ENCODE peak calls at places on chromosomes 13 and 19, in six cellular contexts. One of them, this sample, is unnamed.

GRCh38 chr13:50124536-50125305 is 109.5 kb downstream of the KCNRG start:
- DNase-seq in H9: peak; percentile 69
- DNase-seq in trophoblast cell: peak; percentile 32
- DNase-seq in mesenchymal stem cell: peak; percentile 84
- DNase-seq in H1: no peak
- DNase-seq in IMR-90: peak; percentile 56
- DNase-seq in this sample: peak; percentile 78

GRCh38 chr13:105220886-105221285 is 1314.6 kb downstream of the EFNB2 start:
- DNase-seq in mesenchymal stem cell: no peak
- DNase-seq in H1: no peak
- DNase-seq in trophoblast cell: no peak
- DNase-seq in H9: no peak
- DNase-seq in IMR-90: peak; percentile 52
- DNase-seq in this sample: no peak

GRCh38 chr19:41541990-41542584 is 33.9 kb upstream of the CEACAM21 start:
- DNase-seq in mesenchymal stem cell: peak; percentile 13
- DNase-seq in H9: peak; percentile 55
- DNase-seq in trophoblast cell: no peak
- DNase-seq in H1: no peak
- DNase-seq in IMR-90: peak; percentile 4
- DNase-seq in this sample: peak; percentile 63

GRCh38 chr13:64164435-64164834 is 2748.8 kb upstream of the PCDH20 start:
- DNase-seq in mesenchymal stem cell: no peak
- DNase-seq in H1: no peak
- DNase-seq in trophoblast cell: no peak
- DNase-seq in IMR-90: no peak
- DNase-seq in H9: no peak
- DNase-seq in this sample: no peak

GRCh38 chr19:36008336-36008978 is at the start of gene SYNE4:
- DNase-seq in mesenchymal stem cell: no peak
- DNase-seq in H9: peak; percentile 94
- DNase-seq in trophoblast cell: peak; percentile 83
- DNase-seq in H1: no peak
- DNase-seq in IMR-90: no peak
- DNase-seq in this sample: no peak

GRCh38 chr19:30068528-30069395 is 126.7 kb downstream of the URI1 start:
- DNase-seq in trophoblast cell: no peak
- DNase-seq in IMR-90: no peak
- DNase-seq in mesenchymal stem cell: no peak
- DNase-seq in H1: no peak
- DNase-seq in H9: peak; percentile 8
- DNase-seq in this sample: no peak

GRCh38 chr13:33480561-33480960 is 195.0 kb upstream of the STARD13 start:
- DNase-seq in IMR-90: peak; percentile 52
- DNase-seq in trophoblast cell: no peak
- DNase-seq in mesenchymal stem cell: no peak
- DNase-seq in H9: no peak
- DNase-seq in H1: no peak
- DNase-seq in this sample: no peak

GRCh38 chr19:50500060-50500752 is 10.8 kb downstream of the JOSD2 start:
- DNase-seq in trophoblast cell: no peak
- DNase-seq in mesenchymal stem cell: peak; percentile 24
- DNase-seq in IMR-90: no peak
- DNase-seq in H9: peak; percentile 63
- DNase-seq in H1: no peak
- DNase-seq in this sample: no peak

GRCh38 chr13:73533111-73533510 is 474.3 kb downstream of the KLF5 start:
- DNase-seq in mesenchymal stem cell: no peak
- DNase-seq in IMR-90: no peak
- DNase-seq in H1: no peak
- DNase-seq in trophoblast cell: no peak
- DNase-seq in H9: no peak
- DNase-seq in this sample: no peak

GRCh38 chr19:12792048-12792852 is 964 bp downstream of the JUNB start:
- DNase-seq in mesenchymal stem cell: peak; percentile 55
- DNase-seq in H9: peak; percentile 84
- DNase-seq in H1: no peak
- DNase-seq in trophoblast cell: peak; percentile 60
- DNase-seq in IMR-90: peak; percentile 55
- DNase-seq in this sample: no peak

GRCh38 chr13:29480893-29481525 is 114.5 kb downstream of the SLC7A1 start:
- DNase-seq in trophoblast cell: no peak
- DNase-seq in mesenchymal stem cell: no peak
- DNase-seq in IMR-90: no peak
- DNase-seq in H9: no peak
- DNase-seq in H1: no peak
- DNase-seq in this sample: no peak

GRCh38 chr13:83449666-83450395 is 432.4 kb downstream of the SLITRK1 start:
- DNase-seq in H1: no peak
- DNase-seq in IMR-90: peak; percentile 62
- DNase-seq in trophoblast cell: peak; percentile 29
- DNase-seq in H9: no peak
- DNase-seq in mesenchymal stem cell: no peak
- DNase-seq in this sample: no peak

GRCh38 chr19:4710281-4710600 is 13.4 kb downstream of the DPP9 start:
- DNase-seq in IMR-90: no peak
- DNase-seq in trophoblast cell: no peak
- DNase-seq in H1: no peak
- DNase-seq in H9: no peak
- DNase-seq in mesenchymal stem cell: no peak
- DNase-seq in this sample: no peak

GRCh38 chr13:21673592-21674270 is 2.9 kb downstream of the FGF9 start:
- DNase-seq in mesenchymal stem cell: peak; percentile 32
- DNase-seq in IMR-90: peak; percentile 36
- DNase-seq in H1: no peak
- DNase-seq in trophoblast cell: no peak
- DNase-seq in H9: peak; percentile 71
- DNase-seq in this sample: peak; percentile 72

GRCh38 chr13:103100795-103101194 is 34.6 kb upstream of the SLC10A2 start:
- DNase-seq in IMR-90: no peak
- DNase-seq in H1: no peak
- DNase-seq in trophoblast cell: no peak
- DNase-seq in mesenchymal stem cell: no peak
- DNase-seq in H9: no peak
- DNase-seq in this sample: no peak

GRCh38 chr19:49887653-49888477 is 8.8 kb downstream of the IL4I1 start:
- DNase-seq in mesenchymal stem cell: no peak
- DNase-seq in H1: no peak
- DNase-seq in trophoblast cell: no peak
- DNase-seq in H9: no peak
- DNase-seq in IMR-90: no peak
- DNase-seq in this sample: no peak

GRCh38 chr13:114032121-114032799 is 58.4 kb upstream of the C13orf46 start:
- DNase-seq in IMR-90: peak; percentile 75
- DNase-seq in H9: no peak
- DNase-seq in H1: no peak
- DNase-seq in mesenchymal stem cell: peak; percentile 85
- DNase-seq in trophoblast cell: no peak
- DNase-seq in this sample: no peak

GRCh38 chr19:5054551-5055456 is 85.9 kb downstream of the KDM4B start:
- DNase-seq in IMR-90: no peak
- DNase-seq in trophoblast cell: no peak
- DNase-seq in H9: no peak
- DNase-seq in H1: no peak
- DNase-seq in mesenchymal stem cell: no peak
- DNase-seq in this sample: no peak

GRCh38 chr19:31883299-31883990 is 462.0 kb upstream of the ZNF507 start:
- DNase-seq in trophoblast cell: no peak
- DNase-seq in H9: no peak
- DNase-seq in IMR-90: no peak
- DNase-seq in mesenchymal stem cell: no peak
- DNase-seq in H1: no peak
- DNase-seq in this sample: no peak

GRCh38 chr19:2612619-2613249 is 89.8 kb downstream of the GNG7 start:
- DNase-seq in IMR-90: no peak
- DNase-seq in mesenchymal stem cell: no peak
- DNase-seq in trophoblast cell: peak; percentile 96
- DNase-seq in H9: no peak
- DNase-seq in H1: no peak
- DNase-seq in this sample: no peak

GRCh38 chr13:38819053-38819452 is 132.2 kb downstream of the FREM2 start:
- DNase-seq in H1: no peak
- DNase-seq in mesenchymal stem cell: no peak
- DNase-seq in trophoblast cell: no peak
- DNase-seq in IMR-90: no peak
- DNase-seq in H9: no peak
- DNase-seq in this sample: no peak

GRCh38 chr19:52507266-52507665 is 20.2 kb upstream of the ZNF808 start:
- DNase-seq in H1: no peak
- DNase-seq in IMR-90: no peak
- DNase-seq in H9: no peak
- DNase-seq in trophoblast cell: no peak
- DNase-seq in mesenchymal stem cell: no peak
- DNase-seq in this sample: no peak

GRCh38 chr13:50613356-50613831 is 230.1 kb downstream of the DLEU7 start:
- DNase-seq in H9: no peak
- DNase-seq in mesenchymal stem cell: no peak
- DNase-seq in IMR-90: no peak
- DNase-seq in H1: no peak
- DNase-seq in trophoblast cell: no peak
- DNase-seq in this sample: no peak

GRCh38 chr13:96091164-96091931 is 1.4 kb downstream of the HS6ST3 start:
- DNase-seq in mesenchymal stem cell: no peak
- DNase-seq in H1: no peak
- DNase-seq in H9: peak; percentile 64
- DNase-seq in trophoblast cell: no peak
- DNase-seq in IMR-90: no peak
- DNase-seq in this sample: peak; percentile 20

GRCh38 chr19:18611327-18612050 is 1.2 kb upstream of the TMEM59L start:
- DNase-seq in H1: no peak
- DNase-seq in trophoblast cell: peak; percentile 18
- DNase-seq in mesenchymal stem cell: no peak
- DNase-seq in H9: peak; percentile 77
- DNase-seq in IMR-90: no peak
- DNase-seq in this sample: no peak

GRCh38 chr13:99075268-99076191 is 97.7 kb upstream of the DOCK9 start:
- DNase-seq in mesenchymal stem cell: no peak
- DNase-seq in H1: no peak
- DNase-seq in H9: no peak
- DNase-seq in IMR-90: no peak
- DNase-seq in trophoblast cell: no peak
- DNase-seq in this sample: no peak

GRCh38 chr13:28831117-28831516 is 11.0 kb downstream of the MTUS2 start:
- DNase-seq in H1: no peak
- DNase-seq in mesenchymal stem cell: no peak
- DNase-seq in trophoblast cell: no peak
- DNase-seq in H9: no peak
- DNase-seq in IMR-90: no peak
- DNase-seq in this sample: no peak

GRCh38 chr19:42794751-42795150 is 29.3 kb upstream of the PSG8 start:
- DNase-seq in IMR-90: peak; percentile 28
- DNase-seq in mesenchymal stem cell: no peak
- DNase-seq in trophoblast cell: no peak
- DNase-seq in H1: no peak
- DNase-seq in H9: no peak
- DNase-seq in this sample: no peak

GRCh38 chr19:30288957-30289735 is 83.0 kb upstream of the ZNF536 start:
- DNase-seq in IMR-90: no peak
- DNase-seq in H9: no peak
- DNase-seq in H1: no peak
- DNase-seq in mesenchymal stem cell: no peak
- DNase-seq in trophoblast cell: no peak
- DNase-seq in this sample: no peak

GRCh38 chr19:36115453-36116343 is at the start of gene TBCB:
- DNase-seq in mesenchymal stem cell: peak; percentile 57
- DNase-seq in IMR-90: peak; percentile 28
- DNase-seq in H1: no peak
- DNase-seq in trophoblast cell: no peak
- DNase-seq in H9: no peak
- DNase-seq in this sample: no peak

GRCh38 chr13:41802684-41803554 is 158.0 kb downstream of the VWA8 start:
- DNase-seq in trophoblast cell: peak; percentile 87
- DNase-seq in H9: no peak
- DNase-seq in mesenchymal stem cell: peak; percentile 75
- DNase-seq in H1: no peak
- DNase-seq in IMR-90: peak; percentile 85
- DNase-seq in this sample: no peak

GRCh38 chr19:7069042-7069903 is at the start of gene ZNF557:
- DNase-seq in mesenchymal stem cell: peak; percentile 98
- DNase-seq in H9: peak; percentile 97
- DNase-seq in trophoblast cell: peak; percentile 99
- DNase-seq in IMR-90: peak; percentile 95
- DNase-seq in H1: peak; percentile 87
- DNase-seq in this sample: peak; percentile 94
- H2BK5ac ChIP-seq in mesenchymal stem cell: peak within 1 kb of the TSS; percentile 92
- H2BK5ac ChIP-seq in H9: no peak within 1 kb of the TSS
- H2BK5ac ChIP-seq in trophoblast cell: peak within 1 kb of the TSS; percentile 88
- H2BK5ac ChIP-seq in IMR-90: peak within 1 kb of the TSS; percentile 82
- H2BK5ac ChIP-seq in H1: no peak within 1 kb of the TSS
- H2BK5ac ChIP-seq in this sample: peak within 1 kb of the TSS; percentile 54

DNA sequence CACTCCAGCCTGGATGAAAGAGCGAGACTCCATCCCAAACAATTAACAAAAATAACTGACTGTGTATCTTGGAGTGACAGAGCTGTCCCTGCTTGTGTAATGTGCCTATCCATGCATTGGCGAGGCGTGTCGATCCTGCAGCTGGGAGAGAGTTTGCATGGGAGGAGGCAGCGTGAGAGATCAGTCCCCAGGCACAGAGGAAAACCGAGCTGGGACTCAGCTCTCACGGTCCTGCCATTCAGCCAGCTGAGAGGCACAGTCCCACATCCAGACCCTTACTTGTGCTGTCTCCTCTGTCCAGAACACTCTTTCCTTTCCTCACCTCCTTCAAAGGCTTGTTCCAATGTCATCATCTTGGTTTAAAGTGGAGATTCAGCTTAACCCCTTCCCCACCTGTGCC is 11.9 kb upstream of the SULT2B1 start:
- DNase-seq in H9: no peak
- DNase-seq in IMR-90: no peak
- DNase-seq in trophoblast cell: no peak
- DNase-seq in mesenchymal stem cell: no peak
- DNase-seq in H1: no peak
- DNase-seq in this sample: no peak
- H4K91ac ChIP-seq in H9: no peak overlapping the region
- H4K91ac ChIP-seq in IMR-90: no peak overlapping the region
- H4K91ac ChIP-seq in trophoblast cell: no peak overlapping the region
- H4K91ac ChIP-seq in mesenchymal stem cell: no peak overlapping the region
- H4K91ac ChIP-seq in H1: no peak overlapping the region
- H4K91ac ChIP-seq in this sample: no peak overlapping the region

GRCh38 chr13:37349916-37350315 is 244.5 kb upstream of the CSNK1A1L start:
- DNase-seq in IMR-90: no peak
- DNase-seq in trophoblast cell: no peak
- DNase-seq in H1: no peak
- DNase-seq in H9: no peak
- DNase-seq in mesenchymal stem cell: no peak
- DNase-seq in this sample: no peak
- H2BK120ac ChIP-seq in IMR-90: peak overlapping the region; percentile 85
- H2BK120ac ChIP-seq in trophoblast cell: no peak overlapping the region
- H2BK120ac ChIP-seq in H1: no peak overlapping the region
- H2BK120ac ChIP-seq in H9: no peak overlapping the region
- H2BK120ac ChIP-seq in mesenchymal stem cell: no peak overlapping the region
- H2BK120ac ChIP-seq in this sample: no peak overlapping the region

DNA sequence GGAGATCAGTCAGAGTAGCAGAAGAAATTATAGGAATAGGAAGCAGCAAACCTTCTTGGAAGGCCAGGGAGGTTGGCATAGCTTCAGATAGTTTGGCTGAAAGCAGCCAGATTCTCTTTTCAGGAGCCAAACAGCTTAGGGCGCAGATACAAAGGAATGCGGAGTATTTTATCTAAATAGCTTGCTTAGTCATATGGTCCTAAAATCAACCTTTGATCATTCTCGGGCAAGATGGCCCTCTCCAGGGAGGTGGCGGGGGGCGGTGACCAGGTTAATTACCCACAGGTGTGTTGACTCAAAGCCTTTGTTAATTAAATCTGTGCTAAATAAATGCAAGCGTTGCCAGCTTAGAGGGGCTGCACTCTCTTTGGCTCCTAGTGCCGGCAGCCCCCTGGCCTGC is 12.5 kb upstream of the NCR1 start:
- DNase-seq in mesenchymal stem cell: no peak
- DNase-seq in H1: peak; percentile 59
- DNase-seq in H9: peak; percentile 95
- DNase-seq in IMR-90: no peak
- DNase-seq in trophoblast cell: peak; percentile 18
- DNase-seq in this sample: no peak
- H2BK5ac ChIP-seq in mesenchymal stem cell: no peak overlapping the region
- H2BK5ac ChIP-seq in H1: peak overlapping the region; percentile 76
- H2BK5ac ChIP-seq in H9: peak overlapping the region; percentile 83
- H2BK5ac ChIP-seq in IMR-90: no peak overlapping the region
- H2BK5ac ChIP-seq in trophoblast cell: peak overlapping the region; percentile 50
- H2BK5ac ChIP-seq in this sample: no peak overlapping the region

This sample was measured in neuronal stem cell.